ENCODE peak calls at places on chromosomes 4 and X, in four cellular contexts. Y is left ventricle myocardium inferior, C is right cardiac atrium, F is GM23248. E is an unnamed sample.

GRCh38 chr4:17276821-17277220 is 235.1 kb downstream of the QDPR start:
- DNase-seq in C (peak; percentile 58), F (peak; percentile 59), Y (peak; percentile 33), E (no peak)

GRCh38 chr4:37604464-37604863 is 81.7 kb downstream of the RELL1 start:
- DNase-seq in Y (no peak), C (no peak), F (peak; percentile 75), E (no peak)

GRCh38 chr4:176844448-176844847 is 51.7 kb upstream of the VEGFC start:
- DNase-seq in Y (no peak), C (no peak), F (no peak), E (no peak)

GRCh38 chrX:153687121-153688039 is at the start of gene SLC6A8:
- DNase-seq in C (peak; percentile 80), Y (peak; percentile 78), F (peak; percentile 77), E (peak; percentile 18)

GRCh38 chr4:140648716-140649115 is 80.0 kb upstream of the UCP1 start:
- DNase-seq in F (no peak), Y (no peak), C (no peak), E (no peak)

GRCh38 chrX:31007347-31007746 is 64.5 kb downstream of the FTHL17 start:
- DNase-seq in F (no peak), Y (no peak), C (no peak), E (no peak)

GRCh38 chrX:133258481-133258880 is 40.3 kb upstream of the TFDP3 start:
- DNase-seq in Y (no peak), F (peak; percentile 68), C (no peak), E (no peak)

GRCh38 chrX:104370089-104370488 is 115.4 kb upstream of the ESX1 start:
- DNase-seq in F (peak; percentile 2), C (no peak), Y (no peak), E (no peak)

GRCh38 chrX:7389576-7389975 is 241.6 kb upstream of the PUDP start:
- DNase-seq in F (no peak), Y (no peak), C (no peak), E (no peak)

GRCh38 chr4:577499-578450 is 1.7 kb upstream of the TMEM271 start:
- DNase-seq in C (no peak), Y (no peak), F (peak; percentile 54), E (no peak)

GRCh38 chrX:153597351-153597750 is 1.6 kb downstream of the CCNQ start:
- DNase-seq in F (no peak), C (no peak), Y (no peak), E (no peak)

GRCh38 chr4:160247091-160247656 is 1144.3 kb downstream of the RAPGEF2 start:
- DNase-seq in F (no peak), C (no peak), Y (no peak), E (no peak)

GRCh38 chrX:34918856-34919255 is 23.7 kb upstream of the FAM47B start:
- DNase-seq in F (peak; percentile 63), C (no peak), Y (no peak), E (no peak)

GRCh38 chr4:111736516-111736915 is 408.7 kb upstream of the FAM241A start:
- DNase-seq in Y (no peak), F (no peak), C (no peak), E (no peak)

GRCh38 chrX:113741744-113742143 is 842.1 kb upstream of the HTR2C start:
- DNase-seq in C (no peak), F (peak; percentile 60), Y (no peak), E (no peak)

GRCh38 chrX:40213092-40213491 is 115.3 kb upstream of the BCOR start:
- DNase-seq in F (no peak), Y (no peak), C (no peak), E (no peak)

GRCh38 chr4:158008551-158009218 is 164.1 kb downstream of the GASK1B start:
- DNase-seq in F (peak; percentile 36), C (peak; percentile 47), Y (no peak), E (no peak)

GRCh38 chr4:154616731-154617130 is 4.3 kb upstream of the FGG start:
- DNase-seq in F (no peak), C (no peak), Y (no peak), E (no peak)

GRCh38 chr4:152169666-152170065 is 366.2 kb downstream of the FBXW7 start:
- DNase-seq in F (no peak), C (no peak), Y (no peak), E (no peak)

GRCh38 chrX:112164420-112164819 is 81.8 kb upstream of the TRPC5 start:
- DNase-seq in Y (no peak), F (no peak), C (no peak), E (no peak)

GRCh38 chr4:152843476-152844107 is 63.8 kb downstream of the ARFIP1 start:
- DNase-seq in C (no peak), Y (no peak), F (no peak), E (no peak)

DNA sequence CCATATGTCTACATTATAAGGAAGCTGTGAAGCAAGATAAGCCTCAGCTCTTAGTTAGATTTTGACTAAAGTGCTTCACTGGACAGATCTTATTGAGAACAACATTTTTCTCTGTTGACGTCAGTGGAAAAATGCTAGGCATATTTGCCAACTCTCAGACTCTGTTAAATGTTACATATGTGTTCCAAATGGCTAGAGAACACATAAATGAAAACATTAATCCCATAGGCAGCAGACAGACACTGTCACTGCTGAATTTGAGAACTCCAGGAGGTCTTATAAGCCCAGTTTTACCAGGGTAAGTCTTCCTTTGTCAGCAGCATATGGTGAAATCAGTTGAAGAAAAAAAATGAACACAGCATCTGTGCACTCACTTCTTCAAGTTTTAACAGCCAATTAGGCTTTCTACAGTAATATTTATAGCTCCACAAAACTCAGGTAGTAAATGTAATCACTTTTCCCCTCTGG is 186.9 kb downstream of the CAMK2D start:
- DNase-seq in Y (no peak), F (peak; percentile 70), C (no peak), E (no peak)
- H3K4me1 ChIP-seq in Y (peaks cover 64% of the 10 kb centered on the region), F (peaks cover 38% of the 10 kb centered on the region), C (peaks cover 4% of the 10 kb centered on the region), E (peaks cover 20% of the 10 kb centered on the region)

GRCh38 chr4:173185832-173186545 is 17.4 kb downstream of the GALNT7 start:
- DNase-seq in Y (no peak), F (no peak), C (no peak), E (no peak)

GRCh38 chr4:173189117-173189693 is 20.6 kb downstream of the GALNT7 start:
- DNase-seq in Y (no peak), C (no peak), F (peak; percentile 41), E (no peak)

GRCh38 chr4:173192375-173193162 is 24.0 kb downstream of the GALNT7 start:
- DNase-seq in C (no peak), F (no peak), Y (no peak), E (no peak)

GRCh38 chr4:173191623-173192041 is 23.0 kb downstream of the GALNT7 start:
- DNase-seq in Y (no peak), F (peak; percentile 42), C (no peak), E (no peak)

DNA sequence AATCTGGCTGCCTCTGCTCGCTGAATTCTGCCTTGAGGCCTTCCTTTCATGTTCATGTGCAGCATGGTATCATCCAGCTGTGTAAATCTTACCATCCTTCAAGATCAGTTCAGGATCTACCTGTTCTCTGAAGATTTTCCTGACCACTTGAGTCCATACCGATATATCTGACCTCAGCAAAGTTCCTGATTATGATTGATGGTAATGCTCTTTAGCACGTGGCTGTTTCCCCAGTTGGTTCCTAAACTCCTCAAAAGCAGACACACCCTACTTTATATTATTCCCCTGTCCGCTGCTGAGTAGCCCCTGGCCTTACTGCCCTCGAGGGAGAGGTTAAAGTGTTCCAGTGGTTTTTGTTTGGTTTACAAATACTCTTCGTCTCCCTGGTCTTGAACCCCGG is 20.0 kb downstream of the GALNT7 start:
- DNase-seq in C (no peak), Y (no peak), F (no peak), E (no peak)
- H3K4me1 ChIP-seq in C (no peaks in the 10 kb centered on the region), Y (peaks cover 10% of the 10 kb centered on the region), F (peaks cover 16% of the 10 kb centered on the region), E (peaks cover 4% of the 10 kb centered on the region)

GRCh38 chr4:184398741-184399504 is 75.4 kb downstream of the IRF2 start:
- DNase-seq in C (no peak), Y (no peak), F (no peak), E (no peak)
- H3K4me1 ChIP-seq in C (peaks cover 12% of the 10 kb centered on the region), Y (peaks cover 96% of the 10 kb centered on the region), F (peaks cover 12% of the 10 kb centered on the region), E (no peaks in the 10 kb centered on the region)

DNA sequence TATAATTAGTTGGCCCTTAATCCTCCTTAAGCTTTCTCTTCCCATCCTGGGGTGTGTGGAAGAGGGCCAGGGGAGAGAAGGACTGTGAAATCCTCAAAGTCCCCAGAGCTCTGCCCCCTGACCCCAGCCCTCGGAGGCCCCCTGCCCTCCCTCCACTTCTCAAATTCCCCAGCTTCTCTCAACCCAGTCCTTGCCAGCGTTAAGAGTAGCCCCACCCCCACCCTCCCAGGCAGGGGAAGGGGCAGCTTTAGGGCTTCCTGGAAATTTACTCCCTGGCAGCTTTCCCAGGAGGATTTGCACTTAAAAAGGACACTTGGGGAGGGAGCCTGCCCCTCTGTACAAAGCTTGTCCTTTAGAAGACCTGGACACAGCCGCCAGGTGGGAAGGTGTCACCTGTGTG is 11.8 kb upstream of the CD40LG start:
- DNase-seq in F (no peak), C (no peak), Y (no peak), E (no peak)
- H3K4me1 ChIP-seq in F (peaks cover 4% of the 10 kb centered on the region), C (no peaks in the 10 kb centered on the region), Y (no peaks in the 10 kb centered on the region), E (peaks cover 87% of the 10 kb centered on the region)

DNA sequence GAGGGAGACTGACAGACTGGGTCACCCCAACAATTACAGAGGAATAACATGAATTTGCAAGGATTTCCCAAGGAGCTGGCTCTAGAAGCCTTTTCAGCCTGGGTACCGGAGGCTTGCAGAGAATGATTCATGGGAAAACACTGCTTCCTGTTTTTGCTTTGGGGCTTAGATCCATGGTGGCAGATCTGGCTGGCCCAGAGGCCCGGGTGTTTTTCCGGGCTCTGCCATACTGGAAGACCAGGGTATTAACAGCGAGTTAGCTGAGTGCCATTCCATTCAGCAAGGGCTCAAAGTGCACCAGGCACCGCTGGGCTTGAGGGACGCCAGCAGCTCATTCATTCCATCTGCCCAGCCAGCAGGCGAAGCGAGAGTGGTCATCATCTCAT is 1.3 kb downstream of the WDR1 start:
- DNase-seq in F (peak; percentile 85), C (no peak), Y (no peak), E (no peak)
- H3K4me1 ChIP-seq in F (peaks cover 43% of the 10 kb centered on the region), C (peaks cover 16% of the 10 kb centered on the region), Y (peaks cover 68% of the 10 kb centered on the region), E (peaks cover 78% of the 10 kb centered on the region)

GRCh38 chr4:128633067-128633466 is 176.4 kb upstream of the JADE1 start:
- DNase-seq in Y (no peak), F (no peak), C (no peak), E (no peak)

GRCh38 chr4:128635939-128636551 is 173.5 kb upstream of the JADE1 start:
- DNase-seq in C (peak; percentile 41), Y (no peak), F (peak; percentile 3), E (no peak)

GRCh38 chr4:128635141-128635911 is 174.2 kb upstream of the JADE1 start:
- DNase-seq in F (no peak), C (peak; percentile 95), Y (peak; percentile 89), E (no peak)

DNA sequence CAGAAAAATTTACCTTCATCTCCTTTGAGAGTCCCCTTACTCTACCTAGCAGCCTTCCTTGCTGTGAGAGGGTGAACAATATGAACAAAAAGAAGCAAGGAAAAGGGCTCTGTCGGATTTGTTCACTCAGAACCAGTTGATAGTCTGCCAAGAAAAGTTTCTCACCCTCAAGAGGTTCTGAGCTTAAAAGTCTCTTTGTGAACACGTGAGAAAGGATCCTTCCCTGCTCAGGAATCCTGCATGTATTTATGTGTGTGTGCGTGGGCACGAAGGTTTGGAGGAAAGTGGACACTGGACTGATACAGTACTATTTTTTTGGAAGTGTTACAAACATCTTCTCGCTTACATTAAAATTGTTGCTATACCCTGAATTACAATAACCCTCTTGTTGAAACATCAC is 178.6 kb upstream of the JADE1 start:
- DNase-seq in C (no peak), Y (no peak), F (peak; percentile 4), E (no peak)
- H3K4me1 ChIP-seq in C (peaks cover 3% of the 10 kb centered on the region), Y (peaks cover 13% of the 10 kb centered on the region), F (peaks cover 6% of the 10 kb centered on the region), E (no peaks in the 10 kb centered on the region)